ENCODE peak calls at places on chromosomes 5 and 9, in four cellular contexts. F is H1, S is H9, H is trophoblast cell. Q is an unnamed sample.

GRCh38 chr5:122421379-122422081 is 109.5 kb downstream of the SNCAIP start:
- DNase-seq in H (no peak), S (no peak), F (no peak), Q (no peak)

GRCh38 chr5:150293091-150293941 is 3.7 kb upstream of the CAMK2A start:
- DNase-seq in H (no peak), F (no peak), S (no peak), Q (no peak)

GRCh38 chr9:130519927-130520326 is 59.5 kb upstream of the FUBP3 start:
- DNase-seq in F (no peak), H (no peak), S (no peak), Q (no peak)

GRCh38 chr9:35568196-35568595 is 36.9 kb upstream of the TESK1 start:
- DNase-seq in F (no peak), H (no peak), S (no peak), Q (no peak)

GRCh38 chr9:37643214-37643613 is 7.5 kb upstream of the FRMPD1 start:
- DNase-seq in S (no peak), F (no peak), H (no peak), Q (no peak)

GRCh38 chr5:52725065-52725746 is 62.5 kb upstream of the ITGA1 start:
- DNase-seq in S (no peak), H (peak; percentile 37), F (no peak), Q (no peak)

GRCh38 chr5:101143526-101143925 is 240.4 kb upstream of the ST8SIA4 start:
- DNase-seq in F (no peak), S (no peak), H (no peak), Q (peak; percentile 83)

GRCh38 chr5:90366972-90367371 is 42.6 kb downstream of the CETN3 start:
- DNase-seq in S (no peak), F (no peak), H (no peak), Q (peak; percentile 14)

GRCh38 chr5:150630016-150630415 is 10.4 kb upstream of the SYNPO start:
- DNase-seq in F (no peak), S (no peak), H (no peak), Q (no peak)

GRCh38 chr5:61450880-61451279 is 118.8 kb downstream of the ZSWIM6 start:
- DNase-seq in S (no peak), F (no peak), H (no peak), Q (no peak)

GRCh38 chr9:37412431-37413151 is 9.9 kb upstream of the GRHPR start:
- DNase-seq in S (peak; percentile 63), F (no peak), H (no peak), Q (no peak)

GRCh38 chr5:38776494-38776893 is 69.3 kb upstream of the OSMR start:
- DNase-seq in F (no peak), H (no peak), S (no peak), Q (no peak)

GRCh38 chr5:39691993-39692392 is 267.2 kb upstream of the DAB2 start:
- DNase-seq in H (no peak), F (no peak), S (no peak), Q (peak; percentile 29)

GRCh38 chr5:8773091-8773615 is 772.7 kb downstream of the SEMA5A start:
- DNase-seq in H (no peak), F (no peak), S (no peak), Q (no peak)

GRCh38 chr5:68333649-68334549 is 118.3 kb downstream of the PIK3R1 start:
- DNase-seq in F (no peak), H (no peak), S (no peak), Q (no peak)

GRCh38 chr5:142798099-142798768 is 28.1 kb downstream of the ARHGAP26 start:
- DNase-seq in F (no peak), H (peak; percentile 43), S (no peak), Q (no peak)

GRCh38 chr9:122426723-122427122 is 51.0 kb downstream of the OR1J1 start:
- DNase-seq in H (no peak), F (no peak), S (no peak), Q (no peak)

GRCh38 chr5:13632676-13633075 is 311.8 kb downstream of the DNAH5 start:
- DNase-seq in F (no peak), H (peak; percentile 48), S (no peak), Q (peak; percentile 88)

GRCh38 chr9:114588671-114589526 is 1.3 kb downstream of the ATP6V1G1 start:
- DNase-seq in F (no peak), H (peak; percentile 71), S (no peak), Q (peak; percentile 23)

GRCh38 chr5:16492398-16493175 is 27.0 kb upstream of the ZNF622 start:
- DNase-seq in F (no peak), S (no peak), H (peak; percentile 84), Q (peak; percentile 57)

GRCh38 chr5:115859378-115859777 is 17.6 kb downstream of the AP3S1 start:
- DNase-seq in H (no peak), S (no peak), F (no peak), Q (no peak)

GRCh38 chr9:551986-552930 is 289.2 kb upstream of the DMRT1 start:
- DNase-seq in F (no peak), S (no peak), H (no peak), Q (peak; percentile 75)

GRCh38 chr5:149212203-149212951 is 59.3 kb upstream of the AFAP1L1 start:
- DNase-seq in F (no peak), S (no peak), H (no peak), Q (no peak)

GRCh38 chr5:89343666-89344065 is 460.7 kb upstream of the MEF2C start:
- DNase-seq in S (no peak), H (no peak), F (no peak), Q (no peak)

GRCh38 chr5:158543539-158544387 is 556.0 kb downstream of the EBF1 start:
- DNase-seq in F (no peak), S (no peak), H (no peak), Q (no peak)

GRCh38 chr9:98038958-98039357 is 17.6 kb upstream of the NANS start:
- DNase-seq in F (no peak), H (no peak), S (no peak), Q (no peak)

GRCh38 chr9:124520206-124520596 is 13.0 kb upstream of the NR5A1 start:
- DNase-seq in S (no peak), F (no peak), H (no peak), Q (no peak)

GRCh38 chr5:159935946-159936345 is 19.7 kb downstream of the ADRA1B start:
- DNase-seq in S (no peak), F (no peak), H (no peak), Q (no peak)

GRCh38 chr5:159937580-159937979 is 21.3 kb downstream of the ADRA1B start:
- DNase-seq in F (peak; percentile 11), H (no peak), S (no peak), Q (no peak)

GRCh38 chr5:159936686-159937329 is 20.5 kb downstream of the ADRA1B start:
- DNase-seq in S (no peak), F (peak; percentile 33), H (no peak), Q (no peak)

GRCh38 chr5:159928122-159928960 is 12.1 kb downstream of the ADRA1B start:
- DNase-seq in H (no peak), S (no peak), F (no peak), Q (no peak)

GRCh38 chr5:159933531-159934485 is 17.5 kb downstream of the ADRA1B start:
- DNase-seq in F (no peak), H (no peak), S (no peak), Q (peak; percentile 75)
- H3K18ac ChIP-seq in F (no peak overlapping the region), H (no peak overlapping the region), S (no peak overlapping the region), Q (no peak overlapping the region)

DNA sequence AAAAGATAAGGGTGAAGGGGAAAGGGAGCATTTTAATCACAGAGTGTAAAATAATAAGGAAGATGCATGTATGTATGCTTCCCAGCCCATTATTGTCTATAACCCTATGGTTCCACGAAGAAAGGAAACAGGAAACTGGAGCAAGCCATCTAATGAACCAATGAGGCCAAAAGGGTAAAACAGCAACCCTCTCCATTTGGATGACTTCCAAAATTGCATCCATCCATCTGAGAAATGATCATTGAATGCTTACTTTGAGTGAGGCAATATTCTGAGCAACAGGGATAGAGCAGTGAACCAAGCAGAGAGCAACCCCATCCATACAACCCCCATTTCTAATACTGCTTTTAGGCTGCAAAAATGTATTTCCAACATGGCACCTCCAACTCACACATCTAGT is 46.9 kb downstream of the ARL15 start:
- DNase-seq in S (no peak), F (no peak), H (no peak), Q (no peak)
- H3K79me2 ChIP-seq in S (no peaks in the 10 kb centered on the region), F (no peaks in the 10 kb centered on the region), H (no peaks in the 10 kb centered on the region), Q (no peaks in the 10 kb centered on the region)

GRCh38 chr5:171617787-171618690 is 167.6 kb upstream of the SMIM23 start:
- DNase-seq in F (no peak), H (no peak), S (no peak), Q (no peak)
- H3K18ac ChIP-seq in F (no peak overlapping the region), H (no peak overlapping the region), S (no peak overlapping the region), Q (no peak overlapping the region)

GRCh38 chr9:78769684-78770083 is 472.8 kb downstream of the PSAT1 start:
- DNase-seq in H (no peak), S (no peak), F (no peak), Q (no peak)
- H3K79me2 ChIP-seq in H (no peaks in the 10 kb centered on the region), S (no peaks in the 10 kb centered on the region), F (no peaks in the 10 kb centered on the region), Q (no peaks in the 10 kb centered on the region)